ENCODE peak calls at places on chromosomes 5 and 9, in seven cellular contexts. R is G401; W is lung microvascular endothelial cell; C is NCI-H1417 treated with DMSO at 0.1 percent for 48 hours; V is ureter; H is activated CD8-positive, alpha-beta memory T cell treated with anti-CD3 and anti-CD28 coated beads for 24 hours; L is NCI-H345. A is an unnamed sample.

GRCh38 chr5:52800394-52801213 is 12.9 kb downstream of the ITGA1 start:
- DNase-seq in R (peak), W (peak), C (no peak), V (peak), H (peak), L (peak), A (peak)

GRCh38 chr5:39891376-39891775 is 466.6 kb upstream of the DAB2 start:
- DNase-seq in R (no peak), W (peak), C (no peak), V (no peak), H (no peak), L (no peak), A (no peak)

GRCh38 chr9:87259543-87259942 is 238.1 kb upstream of the DAPK1 start:
- DNase-seq in R (no peak), W (no peak), C (no peak), V (no peak), H (no peak), L (no peak), A (no peak)

GRCh38 chr9:5787759-5788329 is 45.1 kb downstream of the ERMP1 start:
- DNase-seq in R (no peak), W (no peak), C (no peak), V (no peak), H (no peak), L (no peak), A (no peak)

GRCh38 chr9:89375181-89375760 is 57.0 kb downstream of the SECISBP2 start:
- DNase-seq in R (peak), W (peak), C (no peak), V (peak), H (no peak), L (no peak), A (peak)

GRCh38 chr9:112061152-112061740 is 113.9 kb downstream of the SUSD1 start:
- DNase-seq in R (peak), W (peak), C (no peak), V (peak), H (no peak), L (no peak), A (peak)

GRCh38 chr5:78899922-78900362 is 85.2 kb downstream of the ARSB start:
- DNase-seq in R (no peak), W (peak), C (no peak), V (no peak), H (no peak), L (peak), A (peak)

GRCh38 chr5:67100301-67100700 is 96.3 kb downstream of the CD180 start:
- DNase-seq in R (no peak), W (no peak), C (no peak), V (no peak), H (no peak), L (no peak), A (no peak)

GRCh38 chr9:111979561-111979960 is 82.9 kb downstream of the UGCG start:
- DNase-seq in R (no peak), W (no peak), C (no peak), V (no peak), H (no peak), L (no peak), A (no peak)

GRCh38 chr9:98654247-98654646 is 54.5 kb downstream of the GABBR2 start:
- DNase-seq in R (peak), W (no peak), C (no peak), V (no peak), H (no peak), L (peak), A (no peak)

A was measured in colonic mucosa.